ENCODE peak calls at places on chromosomes 1 and 21, in four cellular contexts. Q is transverse colon, X is heart left ventricle, P is lower leg skin. Y is an unnamed sample.

GRCh38 chr1:12339861-12340557 is 110.2 kb downstream of the VPS13D start:
- DNase-seq in Q (no peak), X (no peak), P (no peak), Y (no peak)

GRCh38 chr1:227049253-227049652 is 109.2 kb downstream of the COQ8A start:
- DNase-seq in P (no peak), X (no peak), Q (no peak), Y (no peak)

GRCh38 chr1:18989956-18990355 is 33.5 kb upstream of the IFFO2 start:
- DNase-seq in Q (no peak), P (no peak), X (no peak), Y (no peak)

GRCh38 chr1:202251424-202252256 is 58.0 kb downstream of the LGR6 start:
- DNase-seq in P (no peak), Q (no peak), X (no peak), Y (no peak)

GRCh38 chr21:37758997-37759396 is 157.3 kb downstream of the KCNJ6 start:
- DNase-seq in X (peak), P (no peak), Q (peak), Y (peak)

GRCh38 chr1:5968161-5968736 is 24.0 kb downstream of the NPHP4 start:
- DNase-seq in Q (no peak), P (no peak), X (peak), Y (no peak)

GRCh38 chr1:198915327-198916231 is 276.7 kb downstream of the PTPRC start:
- DNase-seq in X (no peak), P (no peak), Q (no peak), Y (no peak)

GRCh38 chr1:180501865-180502360 is 464 bp downstream of the ACBD6 start:
- DNase-seq in P (no peak), X (no peak), Q (no peak), Y (no peak)

GRCh38 chr21:27171704-27172103 is 204.8 kb upstream of the ADAMTS5 start:
- DNase-seq in X (no peak), Q (no peak), P (no peak), Y (no peak)

GRCh38 chr1:228241259-228241658 is 33.4 kb downstream of the OBSCN start:
- DNase-seq in Q (no peak), P (no peak), X (no peak), Y (no peak)

GRCh38 chr1:37763791-37764741 is 854 bp downstream of the EPHA10 start:
- DNase-seq in X (no peak), P (no peak), Q (no peak), Y (peak)

GRCh38 chr1:232600430-232601258 is 29.3 kb downstream of the SIPA1L2 start:
- DNase-seq in Q (no peak), P (no peak), X (no peak), Y (no peak)

GRCh38 chr1:227939791-227940771 is 7.7 kb downstream of the WNT9A start:
- DNase-seq in P (no peak), Q (peak), X (no peak), Y (no peak)

GRCh38 chr1:38050397-38051141 is 4.0 kb upstream of the POU3F1 start:
- DNase-seq in P (no peak), X (no peak), Q (no peak), Y (no peak)

GRCh38 chr1:228434674-228435073 is 18.0 kb upstream of the TRIM17 start:
- DNase-seq in Q (no peak), X (no peak), P (no peak), Y (no peak)

GRCh38 chr1:230308821-230309220 is 117.3 kb downstream of the PGBD5 start:
- DNase-seq in P (no peak), Q (no peak), X (no peak), Y (no peak)

GRCh38 chr1:48930011-48930410 is 153.3 kb upstream of the BEND5 start:
- DNase-seq in Q (no peak), X (no peak), P (no peak), Y (no peak)

GRCh38 chr1:98046031-98046641 is 125.3 kb upstream of the DPYD start:
- DNase-seq in X (no peak), Q (no peak), P (no peak), Y (no peak)

GRCh38 chr1:72280714-72281113 is 1.6 kb downstream of the NEGR1 start:
- DNase-seq in P (no peak), Q (no peak), X (no peak), Y (no peak)

GRCh38 chr1:187070076-187070475 is 241.3 kb downstream of the PLA2G4A start:
- DNase-seq in X (no peak), P (no peak), Q (no peak), Y (no peak)

GRCh38 chr1:51635611-51636010 is 18.7 kb downstream of the OSBPL9 start:
- DNase-seq in X (no peak), Q (no peak), P (no peak), Y (no peak)

GRCh38 chr1:17287377-17287776 is 20.6 kb upstream of the PADI4 start:
- DNase-seq in P (no peak), X (no peak), Q (no peak), Y (no peak)

GRCh38 chr1:238396140-238396539 is 505.4 kb upstream of the ZP4 start:
- DNase-seq in X (no peak), Q (no peak), P (no peak), Y (no peak)

GRCh38 chr1:50603274-50604271 is 180.3 kb upstream of the DMRTA2 start:
- DNase-seq in Q (no peak), P (peak), X (no peak), Y (no peak)

GRCh38 chr1:78101514-78101913 is 55.7 kb downstream of the GIPC2 start:
- DNase-seq in X (no peak), Q (peak), P (no peak), Y (no peak)

GRCh38 chr1:69258842-69259241 is 308.9 kb upstream of the LRRC7 start:
- DNase-seq in X (no peak), P (no peak), Q (no peak), Y (no peak)

GRCh38 chr1:32201011-32201855 is 838 bp downstream of the CCDC28B start:
- DNase-seq in Q (peak), X (peak), P (peak), Y (peak)

GRCh38 chr1:65827346-65827745 is 34.7 kb downstream of the PDE4B start:
- DNase-seq in P (no peak), Q (no peak), X (no peak), Y (no peak)

GRCh38 chr1:235597867-235598553 is 51.6 kb downstream of the GNG4 start:
- DNase-seq in X (no peak), Q (no peak), P (no peak), Y (no peak)

GRCh38 chr21:38817371-38818335 is 11.9 kb downstream of the ETS2 start:
- DNase-seq in P (no peak), X (no peak), Q (peak), Y (no peak)

GRCh38 chr1:16318544-16318943 is 33.7 kb downstream of the FBXO42 start:
- DNase-seq in X (no peak), Q (peak), P (peak), Y (no peak)

GRCh38 chr1:212637902-212638301 is 29.3 kb downstream of the ATF3 start:
- DNase-seq in Q (no peak), X (no peak), P (no peak), Y (no peak)

GRCh38 chr1:236502972-236503639 is 20.7 kb upstream of the LGALS8 start:
- DNase-seq in Q (peak), X (no peak), P (peak), Y (peak)

GRCh38 chr1:235100124-235100801 is 28.4 kb downstream of the TOMM20 start:
- DNase-seq in P (no peak), X (no peak), Q (no peak), Y (no peak)

GRCh38 chr1:226656601-226657277 is 82.3 kb downstream of the ITPKB start:
- DNase-seq in X (peak), P (no peak), Q (peak), Y (no peak)

GRCh38 chr1:235683653-235684052 is 34.1 kb upstream of the GNG4 start:
- DNase-seq in X (no peak), P (no peak), Q (no peak), Y (no peak)

GRCh38 chr1:5758000-5758858 is 234.0 kb downstream of the NPHP4 start:
- DNase-seq in Q (no peak), P (no peak), X (no peak), Y (no peak)

DNA sequence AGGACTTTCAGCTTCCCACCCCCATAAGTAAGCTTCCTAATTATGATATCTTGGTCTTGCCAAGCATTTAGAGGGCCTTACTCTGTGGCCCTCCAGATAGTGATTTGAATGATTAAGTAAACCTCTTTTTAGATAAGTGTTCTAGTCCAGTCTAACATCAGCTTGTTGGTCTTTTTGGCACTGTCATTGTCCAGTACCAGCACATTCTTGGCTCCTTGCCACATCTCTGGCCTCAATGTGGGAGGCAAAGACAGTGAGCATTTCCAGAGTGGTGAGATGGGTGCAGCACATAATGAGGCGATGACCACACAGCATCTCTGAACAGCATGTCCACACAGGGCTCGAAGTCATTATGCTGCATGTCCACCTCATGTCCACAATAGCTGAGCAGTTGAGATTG is 6.1 kb downstream of the CAPZA1 start:
- DNase-seq in P (no peak), Q (no peak), X (no peak), Y (peak)
- TF ChIP-seq POLR2A in P (no peak), Q (no peak), X (no peak), Y (no peak)

DNA sequence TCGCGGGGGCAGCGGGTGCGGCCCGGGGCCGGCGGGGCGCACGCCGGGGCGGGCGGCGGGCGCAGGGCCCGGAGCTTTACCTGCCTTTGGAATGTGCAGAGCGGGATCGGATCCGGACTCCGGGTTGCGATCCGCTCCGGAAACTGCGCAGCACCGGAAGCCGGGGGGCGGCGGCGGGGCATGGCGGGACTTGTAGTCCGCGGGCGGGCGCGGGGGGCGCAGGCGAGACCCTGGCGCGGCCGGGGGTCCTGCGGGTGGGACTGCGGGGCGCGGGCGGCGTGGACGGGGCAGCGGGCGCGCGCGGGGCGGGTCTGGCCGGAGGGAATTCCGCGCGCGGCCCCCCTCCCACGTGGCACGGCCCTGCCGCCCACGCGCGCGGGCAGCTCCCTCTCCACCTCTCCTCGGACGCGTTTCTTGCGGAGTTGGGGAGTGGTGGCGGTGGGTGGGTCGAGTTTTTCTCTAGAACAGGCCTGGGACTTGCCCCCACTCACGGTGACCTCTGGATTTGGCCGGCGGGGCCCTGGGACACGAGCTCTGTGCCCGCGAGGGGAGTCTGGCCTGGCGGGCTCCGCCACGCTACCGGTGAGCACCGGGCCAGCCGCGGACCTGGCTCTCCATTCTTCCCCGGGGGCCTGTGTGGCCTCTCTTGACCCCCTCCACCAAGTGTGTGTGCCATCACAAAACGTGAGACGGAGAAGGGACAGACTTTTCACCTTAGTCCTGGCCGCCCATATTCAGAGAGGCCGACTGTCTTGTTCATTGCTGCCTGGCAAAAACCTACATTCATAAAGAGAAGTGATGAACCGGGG is at the start of gene PRDM15:
- DNase-seq in X (peak), P (peak), Q (peak), Y (peak)
- TF ChIP-seq POLR2A in X (peak), P (no peak), Q (no peak), Y (peak)

GRCh38 chr1:201153474-201154388 is 543 bp downstream of the TMEM9 start:
- DNase-seq in X (no peak), P (peak), Q (no peak), Y (peak)

GRCh38 chr1:201156346-201156745 is 2.1 kb upstream of the TMEM9 start:
- DNase-seq in P (no peak), Q (no peak), X (no peak), Y (no peak)

GRCh38 chr1:201155354-201155753 is 1.1 kb upstream of the TMEM9 start:
- DNase-seq in X (no peak), Q (no peak), P (no peak), Y (peak)

GRCh38 chr1:201156819-201157218 is 2.5 kb upstream of the TMEM9 start:
- DNase-seq in Q (no peak), P (no peak), X (no peak), Y (no peak)

DNA sequence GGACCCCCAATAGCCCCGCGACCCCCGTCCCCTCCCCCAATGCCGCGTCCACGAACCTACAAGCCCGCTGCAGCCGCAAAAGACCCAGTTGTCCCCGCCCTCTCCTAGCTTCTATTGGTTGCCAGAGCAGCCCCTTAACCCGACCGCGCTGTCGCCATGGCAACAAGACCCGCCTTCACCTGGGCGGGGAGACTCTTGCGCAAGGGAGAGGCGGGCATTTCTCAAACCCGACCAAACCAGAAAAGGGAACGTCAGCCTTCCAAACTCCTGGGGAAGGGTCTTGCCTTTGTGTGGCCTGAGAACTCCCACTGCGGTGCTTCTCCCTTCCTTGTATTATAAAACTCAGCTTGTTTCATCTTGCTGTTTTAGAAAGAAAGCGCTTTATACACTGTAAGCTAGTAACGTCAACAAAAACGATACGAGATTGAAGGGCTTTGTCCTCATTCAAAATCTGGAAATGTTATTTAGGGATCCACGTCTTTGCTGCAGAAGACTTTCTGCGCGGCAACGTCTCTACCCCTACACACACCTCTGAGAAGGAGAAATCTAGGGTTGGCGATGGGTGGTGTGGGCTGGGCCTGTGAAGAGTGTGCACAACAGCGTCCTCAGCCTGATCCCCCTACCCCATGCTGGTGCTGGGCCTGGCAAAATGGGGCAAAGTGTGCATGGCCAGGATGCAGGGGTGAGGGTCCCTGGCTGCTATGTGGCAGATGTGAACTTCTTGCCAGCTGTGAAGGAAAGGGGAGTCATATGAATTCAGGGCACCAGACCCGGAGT is at the start of gene TMEM9:
- DNase-seq in X (peak), Q (peak), P (peak), Y (peak)
- TF ChIP-seq POLR2A in X (no peak), Q (no peak), P (no peak), Y (no peak)

GRCh38 chr1:116559304-116559761 is 11.5 kb downstream of the CD58 start:
- DNase-seq in Q (no peak), P (no peak), X (no peak), Y (no peak)

GRCh38 chr1:116554924-116555323 is 15.9 kb downstream of the CD58 start:
- DNase-seq in Q (no peak), P (no peak), X (no peak), Y (no peak)

GRCh38 chr1:116557323-116557878 is 13.4 kb downstream of the CD58 start:
- DNase-seq in Q (no peak), X (no peak), P (no peak), Y (no peak)

GRCh38 chr1:116558140-116558549 is 12.7 kb downstream of the CD58 start:
- DNase-seq in P (no peak), Q (no peak), X (no peak), Y (no peak)

GRCh38 chr1:116556289-116557006 is 14.4 kb downstream of the CD58 start:
- DNase-seq in Q (peak), X (no peak), P (peak), Y (peak)
- TF ChIP-seq POLR2A in Q (no peak), X (no peak), P (no peak), Y (peak)

DNA sequence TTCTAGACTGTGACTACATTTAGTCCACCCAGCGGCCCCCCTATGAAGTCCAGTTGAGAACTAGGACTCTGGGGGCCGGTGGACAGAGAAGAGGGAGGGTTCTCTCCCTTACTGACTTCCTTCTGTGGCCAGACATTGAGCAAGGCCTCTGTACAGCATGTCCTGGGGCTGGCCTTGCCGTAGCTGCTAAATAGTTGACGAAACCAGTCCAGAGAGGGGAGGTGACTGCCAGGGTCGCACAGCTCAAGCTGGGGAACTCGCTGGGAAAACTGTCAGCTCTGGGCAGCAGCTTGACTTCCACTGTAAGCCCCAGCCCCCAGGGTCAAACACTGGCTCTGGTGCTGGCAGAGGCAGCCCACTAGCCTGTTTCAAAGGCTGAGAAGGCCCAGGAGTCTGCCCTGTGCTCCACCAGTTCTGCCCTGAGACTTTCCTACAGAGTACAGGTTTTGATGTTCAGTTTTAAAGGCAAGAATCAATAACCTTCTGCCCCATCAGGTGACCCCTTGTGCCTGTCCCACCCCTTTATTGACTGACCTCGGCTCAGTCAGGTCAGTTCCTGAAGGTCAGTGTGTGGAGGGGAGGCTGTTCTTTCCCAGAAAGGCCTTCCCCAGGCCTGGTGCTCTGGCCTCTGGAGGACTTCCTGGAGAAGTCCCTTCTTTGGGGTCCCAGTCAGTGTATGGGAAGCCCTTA is 14.1 kb downstream of the PCSK9 start:
- DNase-seq in Q (no peak), X (no peak), P (no peak), Y (no peak)
- TF ChIP-seq POLR2A in Q (no peak), X (no peak), P (no peak), Y (no peak)

DNA sequence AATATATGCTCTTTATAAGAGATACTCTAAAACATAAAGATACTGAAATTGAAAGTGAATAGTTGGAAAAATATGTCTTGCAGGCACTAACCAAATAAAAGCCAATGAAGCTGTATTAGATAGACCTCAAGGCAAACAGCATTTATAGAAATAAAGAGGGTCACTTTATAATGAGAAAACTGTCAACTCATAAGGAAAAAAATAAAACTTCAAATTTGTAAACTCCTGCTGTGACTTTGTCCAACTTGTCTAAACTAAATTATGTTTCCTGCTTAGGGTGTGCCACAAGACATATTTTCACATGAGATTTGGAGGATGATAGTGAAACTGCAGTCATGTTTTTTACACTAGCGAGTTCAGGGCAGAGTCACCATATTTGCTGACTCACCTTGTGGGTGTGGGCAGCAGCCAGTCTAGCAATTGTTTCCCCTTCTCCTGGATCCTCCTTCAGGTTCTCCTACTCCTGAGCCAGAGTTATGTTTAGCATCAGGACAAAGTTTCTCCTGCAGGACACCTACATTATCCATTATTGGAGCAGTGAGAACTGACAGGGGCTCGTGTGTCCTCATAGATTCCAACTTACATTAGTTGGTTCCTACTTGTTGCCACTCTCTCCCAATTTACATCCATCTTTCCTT is 43.8 kb downstream of the CD53 start:
- DNase-seq in P (no peak), X (no peak), Q (no peak), Y (peak)
- TF ChIP-seq POLR2A in P (no peak), X (no peak), Q (no peak), Y (peak)

Y was measured in erythroblast.